ENCODE peak calls at places on chromosomes 6 and 20, in eight cellular contexts. H is NCI-H2081; S is BJ; K is fibroblast of lung; Y is M059J; F is effector memory CD8-positive, alpha-beta T cell; J is amygdala; X is IMR-90. N is an unnamed sample.

GRCh38 chr20:4412216-4412615 is 309.5 kb upstream of the PRND start:
- DNase-seq in X (no peak), H (no peak), Y (peak; percentile 69), S (no peak), F (no peak), J (no peak), K (no peak), N (no peak)

GRCh38 chr6:110596354-110596753 is 119.9 kb upstream of the SLC22A16 start:
- DNase-seq in S (no peak), Y (no peak), K (no peak), J (no peak), F (no peak), H (no peak), X (no peak), N (no peak)

GRCh38 chr6:41878961-41879405 is 16.2 kb downstream of the USP49 start:
- DNase-seq in J (no peak), Y (peak; percentile 61), F (no peak), X (peak; percentile 83), K (peak; percentile 74), H (no peak), S (peak; percentile 72), N (no peak)

GRCh38 chr6:146590492-146590891 is 8.3 kb upstream of the ADGB start:
- DNase-seq in X (no peak), F (no peak), S (no peak), Y (no peak), H (no peak), K (no peak), J (no peak), N (no peak)

GRCh38 chr6:170030284-170031095 is 260.4 kb downstream of the DLL1 start:
- DNase-seq in Y (no peak), S (no peak), X (no peak), K (no peak), J (no peak), F (no peak), H (no peak), N (no peak)

GRCh38 chr20:50333856-50334255 is 143.2 kb downstream of the CEBPB start:
- DNase-seq in J (no peak), S (peak; percentile 70), K (peak; percentile 95), H (no peak), X (peak; percentile 92), F (no peak), Y (peak; percentile 99), N (no peak)

GRCh38 chr6:19851273-19852089 is 14.3 kb downstream of the ID4 start:
- DNase-seq in Y (peak; percentile 80), H (peak; percentile 72), X (peak; percentile 84), S (no peak), F (no peak), J (peak; percentile 10), K (peak; percentile 79), N (no peak)

GRCh38 chr20:50460608-50461268 is 49.4 kb upstream of the PTPN1 start:
- DNase-seq in F (peak; percentile 86), S (no peak), K (peak; percentile 59), X (peak; percentile 75), Y (peak; percentile 84), J (no peak), H (peak; percentile 53), N (peak; percentile 55)

GRCh38 chr6:551405-551804 is 105.5 kb downstream of the HUS1B start:
- DNase-seq in J (no peak), F (no peak), Y (peak; percentile 57), K (peak; percentile 25), S (peak; percentile 22), X (peak; percentile 51), H (no peak), N (no peak)

GRCh38 chr6:71404145-71404966 is 115.7 kb downstream of the OGFRL1 start:
- DNase-seq in Y (peak; percentile 96), X (peak; percentile 76), J (no peak), F (no peak), H (no peak), S (no peak), K (peak; percentile 93), N (no peak)

GRCh38 chr6:138162104-138162946 is 586 bp downstream of the ARFGEF3 start:
- DNase-seq in H (no peak), X (no peak), Y (peak; percentile 42), F (no peak), K (peak; percentile 4), S (no peak), J (no peak), N (peak; percentile 20)

GRCh38 chr6:28311139-28311823 is 24.7 kb downstream of the ZSCAN31 start:
- DNase-seq in H (no peak), K (no peak), J (no peak), F (no peak), Y (no peak), S (no peak), X (no peak), N (no peak)

GRCh38 chr6:55954436-55954835 is 79.0 kb upstream of the BMP5 start:
- DNase-seq in J (no peak), H (no peak), F (no peak), Y (no peak), K (no peak), X (no peak), S (no peak), N (no peak)

GRCh38 chr20:23420943-23421925 is at the start of gene NAPB:
- DNase-seq in K (peak; percentile 88), X (peak; percentile 88), J (peak; percentile 81), H (peak; percentile 94), S (peak; percentile 43), Y (peak; percentile 95), F (peak; percentile 93), N (peak; percentile 39)

GRCh38 chr20:22495789-22496188 is 88.6 kb downstream of the FOXA2 start:
- DNase-seq in F (no peak), H (no peak), Y (no peak), J (no peak), S (no peak), K (no peak), X (no peak), N (no peak)

GRCh38 chr6:158963020-158963808 is 36.8 kb downstream of the RSPH3 start:
- DNase-seq in J (no peak), F (no peak), H (no peak), X (no peak), S (no peak), Y (no peak), K (no peak), N (no peak)

GRCh38 chr20:13149371-13149770 is 71.7 kb upstream of the ISM1 start:
- DNase-seq in J (no peak), F (no peak), H (no peak), X (no peak), K (peak; percentile 2), S (peak; percentile 9), Y (peak; percentile 65), N (no peak)

GRCh38 chr20:38836991-38837390 is 31.5 kb downstream of the PPP1R16B start:
- DNase-seq in X (no peak), H (no peak), J (no peak), K (no peak), F (no peak), S (no peak), Y (no peak), N (no peak)

GRCh38 chr20:19291024-19291817 is 78.8 kb downstream of the SLC24A3 start:
- DNase-seq in J (no peak), F (no peak), K (no peak), H (no peak), S (no peak), Y (no peak), X (no peak), N (no peak)

GRCh38 chr6:105384004-105384403 is 18.9 kb downstream of the PREP start:
- DNase-seq in H (no peak), J (no peak), X (no peak), Y (peak; percentile 37), S (no peak), K (no peak), F (no peak), N (no peak)

GRCh38 chr6:52663120-52663934 is 7.6 kb upstream of the TMEM14A start:
- DNase-seq in S (peak; percentile 29), H (peak; percentile 54), K (peak; percentile 65), J (no peak), X (peak; percentile 80), F (peak; percentile 51), Y (peak; percentile 82), N (peak; percentile 22)

GRCh38 chr20:21518292-21518991 is 4.6 kb upstream of the NKX2-2 start:
- DNase-seq in H (no peak), Y (no peak), X (no peak), S (no peak), K (no peak), F (no peak), J (no peak), N (no peak)

GRCh38 chr6:151962246-151962846 is 154.9 kb downstream of the ESR1 start:
- DNase-seq in S (no peak), X (no peak), Y (peak; percentile 88), H (no peak), J (no peak), K (peak; percentile 52), F (no peak), N (no peak)

GRCh38 chr6:39426057-39426592 is 103.6 kb upstream of the KCNK16 start:
- DNase-seq in H (no peak), Y (peak; percentile 86), F (no peak), S (no peak), K (peak; percentile 80), X (peak; percentile 33), J (no peak), N (no peak)

GRCh38 chr6:140774080-140774505 is 1358.6 kb upstream of the GJE1 start:
- DNase-seq in F (no peak), S (peak; percentile 27), Y (peak; percentile 89), K (peak; percentile 90), X (peak; percentile 91), J (no peak), H (peak; percentile 5), N (no peak)

GRCh38 chr20:40991181-40991889 is 37.3 kb upstream of the TOP1 start:
- DNase-seq in J (no peak), K (no peak), F (no peak), Y (peak; percentile 67), H (no peak), S (no peak), X (no peak), N (no peak)

GRCh38 chr6:2738373-2738979 is 12.2 kb downstream of the MYLK4 start:
- DNase-seq in F (peak; percentile 57), J (no peak), K (peak; percentile 47), X (peak; percentile 80), H (peak; percentile 38), Y (peak; percentile 73), S (no peak), N (no peak)

GRCh38 chr6:109257494-109257893 is 124.8 kb downstream of the CD164 start:
- DNase-seq in F (no peak), Y (no peak), H (no peak), J (no peak), X (no peak), K (no peak), S (no peak), N (no peak)

GRCh38 chr6:155187096-155187495 is 76.7 kb upstream of the CLDN20 start:
- DNase-seq in S (no peak), H (no peak), Y (peak; percentile 77), J (no peak), K (peak; percentile 32), X (no peak), F (no peak), N (no peak)

GRCh38 chr6:147347882-147348214 is 143.6 kb downstream of the STXBP5 start:
- DNase-seq in J (no peak), H (no peak), X (no peak), S (no peak), Y (no peak), F (no peak), K (no peak), N (no peak)

GRCh38 chr20:57265649-57266250 is 691 bp downstream of the BMP7 start:
- DNase-seq in K (no peak), S (no peak), X (no peak), J (no peak), F (no peak), Y (no peak), H (no peak), N (no peak)

N was measured in D721Med.